ENCODE peak calls at places on chromosomes 7 and 10, in six cellular contexts. U, F, S, A, T and G are unnamed samples.

GRCh38 chr10:101073631-101074030 is 11.8 kb downstream of the KAZALD1 start:
- DNase-seq in U (no peak), F (no peak), S (no peak), A (no peak), T (no peak), G (no peak)

GRCh38 chr10:126062132-126063032 is 166.0 kb downstream of the FANK1 start:
- DNase-seq in U (peak), F (no peak), S (peak), A (peak), T (no peak), G (no peak)

GRCh38 chr10:43249962-43250624 is 16.8 kb downstream of the RASGEF1A start:
- DNase-seq in U (no peak), F (no peak), S (no peak), A (no peak), T (peak), G (peak)

GRCh38 chr10:3091346-3091787 is 24.0 kb downstream of the PFKP start:
- DNase-seq in U (peak), F (no peak), S (peak), A (peak), T (no peak), G (no peak)

GRCh38 chr7:50824882-50825281 is 42.2 kb upstream of the GRB10 start:
- DNase-seq in U (no peak), F (no peak), S (no peak), A (no peak), T (no peak), G (no peak)

GRCh38 chr10:70270952-70271351 is 12.9 kb downstream of the NPFFR1 start:
- DNase-seq in U (no peak), F (no peak), S (no peak), A (no peak), T (no peak), G (no peak)

GRCh38 chr7:21318190-21318915 is 109.5 kb upstream of the SP4 start:
- DNase-seq in U (no peak), F (no peak), S (no peak), A (peak), T (no peak), G (no peak)

GRCh38 chr7:35370694-35371093 is 116.8 kb upstream of the TBX20 start:
- DNase-seq in U (no peak), F (no peak), S (no peak), A (no peak), T (no peak), G (no peak)

GRCh38 chr10:10923029-10923668 is 94.5 kb upstream of the CELF2 start:
- DNase-seq in U (no peak), F (no peak), S (no peak), A (no peak), T (no peak), G (no peak)

GRCh38 chr7:47651355-47652317 is 69.7 kb upstream of the TNS3 start:
- DNase-seq in U (peak), F (no peak), S (no peak), A (peak), T (no peak), G (no peak)

GRCh38 chr7:23895666-23896096 is 185.7 kb downstream of the STK31 start:
- DNase-seq in U (no peak), F (no peak), S (no peak), A (peak), T (no peak), G (no peak)

GRCh38 chr10:131199646-131200045 is 111.9 kb downstream of the TCERG1L start:
- DNase-seq in U (no peak), F (no peak), S (no peak), A (no peak), T (no peak), G (peak)

GRCh38 chr10:12194752-12195271 is 879 bp downstream of the NUDT5 start:
- DNase-seq in U (peak), F (no peak), S (peak), A (peak), T (no peak), G (no peak)

GRCh38 chr10:60042262-60042661 is 135.9 kb upstream of the CCDC6 start:
- DNase-seq in U (no peak), F (no peak), S (no peak), A (no peak), T (no peak), G (no peak)

GRCh38 chr7:152202056-152202455 is 176.6 kb downstream of the GALNT11 start:
- DNase-seq in U (peak), F (no peak), S (peak), A (peak), T (no peak), G (no peak)

DNA sequence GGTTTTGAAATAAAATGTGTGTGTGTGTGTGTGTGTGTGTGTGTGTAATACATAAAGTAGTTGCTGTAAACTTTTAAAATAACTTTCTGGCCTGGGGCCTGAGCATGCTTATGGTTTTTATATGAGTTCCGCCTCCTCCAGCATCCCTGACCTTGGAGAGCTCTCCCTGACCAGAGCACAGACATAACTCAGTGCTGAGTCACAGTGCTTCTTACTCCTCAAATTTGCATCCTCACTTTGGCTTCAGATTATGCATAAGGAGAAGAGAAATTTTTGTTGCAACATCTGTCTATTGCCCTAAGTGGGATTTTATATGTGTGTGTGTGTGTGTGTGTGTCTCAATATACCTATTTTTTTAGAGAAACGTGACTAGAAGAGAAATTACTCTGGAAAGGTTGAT is 200.8 kb downstream of the ELMO1 start:
- DNase-seq in U (peak), F (no peak), S (peak), A (peak), T (no peak), G (peak)
- H3K27ac ChIP-seq in U (no peak), F (no peak), S (no peak), A (no peak), T (peak), G (peak)

GRCh38 chr10:97176226-97176625 is 9.5 kb downstream of the SLIT1 start:
- DNase-seq in U (no peak), F (no peak), S (no peak), A (no peak), T (no peak), G (no peak)
- H3K14ac ChIP-seq in U (no peak), F (no peak), S (no peak), A (no peak), T (no peak), G (no peak)

GRCh38 chr7:22860337-22860736 is 37.7 kb upstream of the TOMM7 start:
- DNase-seq in U (no peak), F (no peak), S (no peak), A (no peak), T (no peak), G (no peak)
- H3K27ac ChIP-seq in U (peak), F (no peak), S (no peak), A (no peak), T (no peak), G (no peak)

DNA sequence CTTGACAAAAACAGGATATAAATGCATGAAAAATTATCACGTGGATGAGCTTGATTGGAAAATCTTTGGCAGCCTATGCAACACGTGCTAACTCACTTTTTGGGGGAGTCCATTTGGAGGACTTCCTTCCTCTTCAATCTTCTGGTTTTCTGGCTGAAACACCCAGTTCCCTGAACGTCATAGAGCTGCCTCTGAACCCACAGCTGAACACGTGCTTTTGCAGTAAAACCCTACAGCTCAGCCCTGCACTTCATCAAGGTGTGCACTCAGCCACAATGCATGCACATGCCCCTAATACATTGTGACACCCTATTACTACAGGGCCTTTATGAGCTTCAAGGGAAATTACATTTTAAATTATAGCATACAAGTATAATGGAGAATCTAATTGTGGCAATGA is 808.7 kb upstream of the AUTS2 start:
- DNase-seq in U (no peak), F (no peak), S (no peak), A (no peak), T (no peak), G (no peak)
- H3K14ac ChIP-seq in U (no peak), F (no peak), S (no peak), A (no peak), T (no peak), G (no peak)

GRCh38 chr7:157238087-157238486 is 98.7 kb upstream of the DNAJB6 start:
- DNase-seq in U (no peak), F (no peak), S (no peak), A (no peak), T (peak), G (peak)

GRCh38 chr7:157239571-157240270 is 97.1 kb upstream of the DNAJB6 start:
- DNase-seq in U (no peak), F (no peak), S (no peak), A (no peak), T (no peak), G (no peak)

GRCh38 chr7:157241631-157242030 is 95.2 kb upstream of the DNAJB6 start:
- DNase-seq in U (no peak), F (no peak), S (no peak), A (no peak), T (no peak), G (no peak)
- H3K27ac ChIP-seq in U (no peak), F (no peak), S (no peak), A (no peak), T (no peak), G (no peak)

GRCh38 chr10:128624656-128625530 is 498.7 kb upstream of the MKI67 start:
- DNase-seq in U (no peak), F (no peak), S (peak), A (no peak), T (no peak), G (no peak)
- H3K14ac ChIP-seq in U (no peak), F (peak), S (peak), A (no peak), T (no peak), G (no peak)

DNA sequence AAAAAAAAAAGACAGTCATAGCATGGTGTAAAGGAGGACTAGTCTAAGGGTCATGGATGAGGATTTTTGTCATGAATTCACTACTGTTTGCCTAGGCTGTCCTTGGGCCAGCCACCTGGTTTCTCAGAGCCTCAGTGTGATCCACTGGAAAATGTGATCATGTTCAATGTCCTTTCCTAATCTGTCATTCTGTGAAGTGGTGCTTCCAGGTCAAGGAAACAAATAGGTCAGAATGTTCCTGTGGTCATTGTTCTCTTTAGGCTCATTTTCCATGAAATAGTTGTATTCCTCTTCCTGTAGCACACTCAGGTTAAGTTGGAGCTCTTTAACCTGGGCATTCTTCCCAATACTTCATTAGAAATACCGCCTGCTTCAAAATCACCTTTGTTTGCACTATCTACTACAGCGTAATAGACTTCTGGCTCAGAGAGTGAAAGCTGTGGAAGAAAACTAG is 16.5 kb downstream of the CD36 start:
- DNase-seq in U (no peak), F (no peak), S (no peak), A (no peak), T (no peak), G (no peak)
- H3K27ac ChIP-seq in U (no peak), F (no peak), S (no peak), A (no peak), T (no peak), G (no peak)

DNA sequence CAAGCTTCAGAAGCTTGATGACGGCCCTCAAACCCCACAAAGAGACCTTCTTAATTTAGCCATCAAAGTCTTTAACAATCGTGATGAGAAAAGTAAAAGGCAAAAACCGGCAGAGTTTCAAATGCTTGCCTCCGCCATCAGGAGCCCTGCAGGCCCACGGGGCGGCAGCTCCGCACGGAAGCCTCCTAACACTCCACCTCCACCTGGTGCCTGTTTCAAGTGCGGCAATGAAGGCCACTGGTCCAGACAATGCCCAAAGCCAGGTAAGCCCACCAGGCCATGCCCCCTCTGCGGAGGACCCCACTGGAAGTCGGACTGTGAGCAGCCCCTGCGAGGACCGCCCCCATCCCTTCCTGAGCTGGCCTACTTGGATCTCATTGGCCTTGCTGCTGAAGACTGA is 43.6 kb downstream of the CBX3 start:
- DNase-seq in U (no peak), F (no peak), S (no peak), A (no peak), T (no peak), G (no peak)
- H3K14ac ChIP-seq in U (no peak), F (no peak), S (no peak), A (no peak), T (no peak), G (no peak)